ENCODE peak calls at places on chromosomes 6 and 20, in four cellular contexts. S is HCT116, W is GM12878, P is H1. K is an unnamed sample.

GRCh38 chr6:15331629-15332241 is 85.9 kb downstream of the JARID2 start:
- DNase-seq in S (no peak), W (no peak), P (no peak), K (no peak)

GRCh38 chr6:137363805-137364138 is 130.4 kb downstream of the OLIG3 start:
- DNase-seq in S (no peak), W (no peak), P (no peak), K (no peak)

GRCh38 chr6:30206799-30207618 is 6.2 kb downstream of the TRIM26 start:
- DNase-seq in S (no peak), W (no peak), P (no peak), K (no peak)

GRCh38 chr6:71510856-71511255 is 222.2 kb downstream of the OGFRL1 start:
- DNase-seq in S (no peak), W (no peak), P (no peak), K (no peak)

GRCh38 chr6:84016029-84016428 is 17.5 kb upstream of the MRAP2 start:
- DNase-seq in S (no peak), W (no peak), P (no peak), K (no peak)

GRCh38 chr20:40632346-40632976 is 56.6 kb downstream of the MAFB start:
- DNase-seq in S (no peak), W (no peak), P (no peak), K (no peak)

GRCh38 chr20:49245921-49246740 is 26.9 kb downstream of the DDX27 start:
- DNase-seq in S (peak), W (no peak), P (no peak), K (peak)

GRCh38 chr6:85429346-85429745 is 20.5 kb upstream of the NT5E start:
- DNase-seq in S (no peak), W (no peak), P (no peak), K (no peak)

GRCh38 chr6:7673063-7673536 is 52.8 kb upstream of the BMP6 start:
- DNase-seq in S (peak), W (no peak), P (peak), K (peak)

GRCh38 chr6:159959165-159959975 is 9.5 kb upstream of the IGF2R start:
- DNase-seq in S (no peak), W (no peak), P (no peak), K (no peak)

GRCh38 chr20:32333181-32333987 is 24.7 kb upstream of the ASXL1 start:
- DNase-seq in S (no peak), W (peak), P (no peak), K (no peak)

GRCh38 chr6:112040933-112041332 is 13.0 kb upstream of the CCN6 start:
- DNase-seq in S (no peak), W (no peak), P (no peak), K (no peak)

GRCh38 chr6:1076531-1077453 is 235.1 kb upstream of the FOXQ1 start:
- DNase-seq in S (no peak), W (no peak), P (no peak), K (no peak)

GRCh38 chr6:36997811-36998722 is 7.4 kb upstream of the FGD2 start:
- DNase-seq in S (no peak), W (no peak), P (no peak), K (no peak)
- TF ChIP-seq ZNF274 in S (no peak), W (no peak), P (no peak), K (no peak)

GRCh38 chr20:63215101-63216040 is 560 bp downstream of the YTHDF1 start:
- DNase-seq in S (no peak), W (no peak), P (no peak), K (no peak)

GRCh38 chr20:63216041-63216848 is at the start of gene YTHDF1:
- DNase-seq in S (peak), W (peak), P (peak), K (peak)

GRCh38 chr20:63217706-63218105 is 1.8 kb upstream of the YTHDF1 start:
- DNase-seq in S (no peak), W (no peak), P (no peak), K (no peak)

GRCh38 chr20:63218701-63219446 is 2.9 kb upstream of the YTHDF1 start:
- DNase-seq in S (no peak), W (no peak), P (no peak), K (no peak)

GRCh38 chr20:63216849-63217471 is 1.0 kb upstream of the YTHDF1 start:
- DNase-seq in S (no peak), W (no peak), P (no peak), K (no peak)
- H3K9ac ChIP-seq in S (peak), W (peak), P (peak), K (peak)

DNA sequence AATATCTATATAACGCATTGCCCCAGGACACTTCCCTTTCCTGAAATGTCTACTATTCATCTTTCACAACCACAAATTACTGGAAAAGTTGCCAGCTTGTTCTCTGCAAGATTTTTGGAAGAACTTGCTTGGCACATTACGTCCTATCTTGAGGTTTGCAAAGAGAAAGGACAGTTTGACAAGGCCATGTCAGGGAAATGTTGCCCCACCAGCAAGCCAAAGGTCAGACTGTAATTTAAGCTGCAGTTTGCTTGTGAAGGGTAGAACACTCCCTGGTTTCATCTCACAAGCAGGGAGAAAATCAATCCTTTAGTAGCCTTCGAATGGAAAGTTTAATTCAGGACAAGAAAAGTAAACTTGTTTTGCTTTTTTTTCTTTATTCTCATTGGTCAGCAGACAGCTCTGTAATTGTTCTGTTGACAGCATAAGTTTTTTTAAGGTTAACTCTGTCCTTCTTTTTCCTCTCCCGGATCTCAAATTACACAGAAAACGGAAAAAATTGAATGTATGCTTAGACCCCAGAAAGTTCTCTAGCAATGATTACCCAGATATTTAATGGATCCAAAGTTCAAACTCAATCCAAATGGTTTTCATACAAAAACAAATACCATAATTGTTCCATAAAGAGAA is 541.8 kb upstream of the NRSN1 start:
- DNase-seq in S (no peak), W (no peak), P (no peak), K (no peak)
- TF ChIP-seq ZNF274 in S (no peak), W (no peak), P (no peak), K (no peak)

GRCh38 chr6:128073389-128073788 is 172.5 kb upstream of the THEMIS start:
- DNase-seq in S (no peak), W (no peak), P (no peak), K (no peak)
- H3K9ac ChIP-seq in S (no peak), W (no peak), P (no peak), K (no peak)

DNA sequence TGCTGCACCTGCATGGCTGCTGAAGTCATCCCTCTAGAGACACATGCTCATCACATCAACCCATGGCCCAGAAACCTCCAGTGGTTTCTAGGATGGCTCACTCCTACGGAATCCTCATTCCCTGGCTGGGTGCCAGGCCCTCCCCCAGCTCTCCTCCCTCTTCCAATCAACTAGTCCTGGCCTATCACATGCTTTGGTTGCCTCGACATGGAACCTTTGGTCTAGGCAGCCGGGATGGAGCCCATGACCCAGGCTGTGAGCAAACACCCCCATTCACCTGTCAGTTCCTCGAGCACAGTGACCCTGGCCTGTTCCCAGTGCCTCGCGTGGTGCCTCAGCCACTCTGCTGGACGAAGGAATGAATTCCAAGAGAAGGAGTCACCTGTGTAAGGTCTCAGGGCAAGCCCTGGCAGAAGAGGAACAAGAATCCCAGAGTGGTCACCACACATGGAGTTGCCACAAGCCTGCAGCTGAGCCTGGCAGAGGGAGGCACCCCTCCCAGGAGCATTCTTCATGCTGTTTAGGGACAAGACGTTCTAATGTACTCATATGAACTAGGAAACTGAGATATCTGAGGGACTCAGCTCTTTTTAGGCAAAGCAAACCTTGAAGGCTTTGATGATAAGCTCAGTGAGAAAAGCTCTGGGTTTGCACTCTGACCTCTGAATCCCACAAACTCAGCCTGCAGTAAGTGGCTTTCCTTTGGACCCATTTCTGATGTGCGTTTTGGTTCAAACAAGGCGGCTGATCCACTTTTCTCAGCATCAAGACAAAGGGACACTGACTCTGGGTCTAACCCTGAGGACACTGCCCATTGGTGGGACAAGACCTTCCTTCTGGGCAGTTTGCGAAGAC is 40.2 kb downstream of the PPP1R3G start:
- DNase-seq in S (peak), W (no peak), P (no peak), K (no peak)
- TF ChIP-seq ZNF274 in S (no peak), W (no peak), P (no peak), K (no peak)

GRCh38 chr20:50359607-50360217 is 150.5 kb upstream of the PTPN1 start:
- DNase-seq in S (no peak), W (no peak), P (no peak), K (no peak)

GRCh38 chr20:50358166-50358565 is 152.0 kb upstream of the PTPN1 start:
- DNase-seq in S (no peak), W (no peak), P (no peak), K (no peak)

GRCh38 chr20:50358959-50359358 is 151.2 kb upstream of the PTPN1 start:
- DNase-seq in S (no peak), W (no peak), P (no peak), K (no peak)

GRCh38 chr20:50360921-50361320 is 149.3 kb upstream of the PTPN1 start:
- DNase-seq in S (no peak), W (no peak), P (no peak), K (no peak)

GRCh38 chr20:50360218-50360672 is 149.9 kb upstream of the PTPN1 start:
- DNase-seq in S (no peak), W (no peak), P (no peak), K (no peak)
- H3K9ac ChIP-seq in S (no peak), W (no peak), P (no peak), K (no peak)

GRCh38 chr20:38369387-38369786 is 23.1 kb downstream of the LBP start:
- DNase-seq in S (peak), W (no peak), P (no peak), K (no peak)
- TF ChIP-seq ZNF274 in S (no peak), W (no peak), P (no peak), K (no peak)

GRCh38 chr6:2866183-2866846 is 24.7 kb upstream of the SERPINB1 start:
- DNase-seq in S (no peak), W (peak), P (no peak), K (no peak)
- H3K9ac ChIP-seq in S (peak), W (peak), P (no peak), K (no peak)

GRCh38 chr6:169026175-169026574 is 227.5 kb downstream of the THBS2 start:
- DNase-seq in S (no peak), W (no peak), P (no peak), K (no peak)
- TF ChIP-seq ZNF274 in S (no peak), W (no peak), P (no peak), K (no peak)

K was measured in NT2/D1.